ENCODE peak calls at places on chromosomes 13 and 19, in eight cellular contexts. K is small intestine, A is EL, Z is hippocampal formation, O is SW480, H is AG10803, T is naive B cell, C is fibroblast of lung. L is an unnamed sample.

GRCh38 chr19:47713046-47714021 is at the start of gene EHD2:
- DNase-seq in K (no peak), T (no peak), O (no peak), C (peak; percentile 69), H (peak; percentile 78), Z (no peak), A (peak; percentile 80), L (peak; percentile 13)

GRCh38 chr13:107906131-107906530 is 309.2 kb downstream of the LIG4 start:
- DNase-seq in C (no peak), O (no peak), K (no peak), T (no peak), H (no peak), A (no peak), Z (no peak), L (no peak)

GRCh38 chr19:51600940-51601575 is 29.1 kb downstream of the SIGLEC5 start:
- DNase-seq in C (no peak), A (no peak), Z (no peak), K (no peak), O (no peak), H (no peak), T (peak; percentile 43), L (no peak)

GRCh38 chr13:106426909-106427308 is 108.6 kb downstream of the EFNB2 start:
- DNase-seq in A (no peak), H (no peak), C (no peak), Z (no peak), T (no peak), O (no peak), K (peak; percentile 1), L (no peak)

GRCh38 chr19:28468701-28469459 is 744.1 kb downstream of the UQCRFS1 start:
- DNase-seq in Z (no peak), K (peak; percentile 94), H (peak; percentile 49), T (peak; percentile 16), A (peak; percentile 45), O (peak; percentile 67), C (peak; percentile 77), L (no peak)

GRCh38 chr13:38265135-38265497 is 84.5 kb upstream of the UFM1 start:
- DNase-seq in T (no peak), Z (no peak), C (no peak), H (no peak), K (no peak), A (no peak), O (no peak), L (no peak)

GRCh38 chr13:47679391-47679790 is 321.7 kb downstream of the SUCLA2 start:
- DNase-seq in K (no peak), O (no peak), Z (no peak), T (no peak), C (peak; percentile 66), A (peak; percentile 78), H (peak; percentile 86), L (no peak)

GRCh38 chr13:31952641-31953380 is 78.8 kb upstream of the FRY start:
- DNase-seq in T (no peak), A (no peak), H (no peak), C (no peak), O (no peak), K (no peak), Z (no peak), L (no peak)

GRCh38 chr19:7292950-7293794 is 1.0 kb downstream of the INSR start:
- DNase-seq in K (peak; percentile 75), H (no peak), O (no peak), A (no peak), T (peak; percentile 17), C (no peak), Z (no peak), L (no peak)

GRCh38 chr13:81929988-81930387 is 1589.1 kb upstream of the SPRY2 start:
- DNase-seq in A (peak; percentile 40), C (peak; percentile 6), K (peak; percentile 4), H (no peak), T (no peak), Z (peak; percentile 40), O (peak; percentile 8), L (no peak)

GRCh38 chr13:93473441-93474270 is 247.0 kb downstream of the GPC6 start:
- DNase-seq in C (peak; percentile 32), H (peak; percentile 38), A (no peak), O (no peak), Z (no peak), K (no peak), T (no peak), L (no peak)

GRCh38 chr19:42121666-42122069 is 10.6 kb downstream of the POU2F2 start:
- DNase-seq in O (no peak), T (peak; percentile 65), C (peak; percentile 83), H (peak; percentile 84), Z (no peak), A (peak; percentile 99), K (no peak), L (peak; percentile 40)

GRCh38 chr13:71613347-71613746 is 253.7 kb downstream of the DACH1 start:
- DNase-seq in T (no peak), A (no peak), Z (no peak), O (no peak), H (no peak), C (no peak), K (no peak), L (no peak)

GRCh38 chr19:10682397-10683063 is 18.7 kb upstream of the QTRT1 start:
- DNase-seq in O (no peak), Z (no peak), A (no peak), T (no peak), H (no peak), C (no peak), K (no peak), L (no peak)

GRCh38 chr13:91406619-91407018 is 8.2 kb downstream of the GPC5 start:
- DNase-seq in Z (no peak), A (peak; percentile 34), K (peak; percentile 57), C (peak; percentile 33), T (peak; percentile 25), O (peak; percentile 41), H (peak; percentile 27), L (peak; percentile 7)

GRCh38 chr13:102680842-102681725 is 13.8 kb downstream of the METTL21C start:
- DNase-seq in O (no peak), K (peak; percentile 5), C (peak; percentile 37), T (peak; percentile 24), H (peak; percentile 85), Z (peak; percentile 2), A (peak; percentile 24), L (no peak)

GRCh38 chr19:38869160-38869835 is 8.8 kb downstream of the RINL start:
- DNase-seq in Z (no peak), O (no peak), T (peak; percentile 67), K (no peak), A (no peak), H (no peak), C (no peak), L (peak; percentile 26)

GRCh38 chr19:17883627-17884413 is 12.1 kb downstream of the SLC5A5 start:
- DNase-seq in T (no peak), K (no peak), A (no peak), Z (no peak), O (no peak), C (no peak), H (no peak), L (no peak)

GRCh38 chr13:38398810-38399493 is 49.3 kb downstream of the UFM1 start:
- DNase-seq in K (peak; percentile 1), H (peak; percentile 93), C (peak; percentile 64), A (peak; percentile 61), T (no peak), Z (no peak), O (no peak), L (no peak)

GRCh38 chr13:63636231-63636993 is 2220.8 kb upstream of the PCDH20 start:
- DNase-seq in K (peak; percentile 17), C (no peak), O (peak; percentile 1), Z (no peak), A (peak; percentile 2), T (no peak), H (no peak), L (no peak)

L was measured in CD4-positive, CD25-positive, alpha-beta regulatory T cell.